ENCODE peak calls at places on chromosomes 6 and 20, in nine cellular contexts. S is brain microvascular endothelial cell; G is pancreas; T is cardiac muscle cell; M is H9; U is heart right ventricle; W is adrenal gland; C is CD8-positive, alpha-beta T cell; H is fibroblast of lung. O is an unnamed sample.

GRCh38 chr6:81075974-81076373 is 676.5 kb downstream of the TENT5A start:
- DNase-seq in S (peak), G (no peak), T (peak), M (peak), U (no peak), W (no peak), C (no peak), H (peak), O (no peak)

GRCh38 chr20:49580818-49581174 is 12.9 kb upstream of the PTGIS start:
- DNase-seq in S (no peak), G (no peak), T (no peak), M (no peak), U (no peak), W (no peak), C (no peak), H (no peak), O (no peak)

GRCh38 chr20:46222521-46223007 is 85.7 kb downstream of the CDH22 start:
- DNase-seq in S (no peak), G (peak), T (peak), M (peak), U (peak), W (no peak), C (no peak), H (no peak), O (no peak)

GRCh38 chr6:112881828-112882227 is 534.7 kb downstream of the RFPL4B start:
- DNase-seq in S (no peak), G (no peak), T (no peak), M (no peak), U (no peak), W (no peak), C (no peak), H (peak), O (no peak)

GRCh38 chr6:11766589-11767450 is 11.8 kb downstream of the ADTRP start:
- DNase-seq in S (peak), G (no peak), T (no peak), M (no peak), U (no peak), W (peak), C (no peak), H (peak), O (peak)

GRCh38 chr6:44311767-44312166 is 1.4 kb downstream of the AARS2 start:
- DNase-seq in S (no peak), G (no peak), T (no peak), M (no peak), U (no peak), W (no peak), C (no peak), H (no peak), O (no peak)

GRCh38 chr6:43052842-43053544 is 658 bp downstream of the CUL7 start:
- DNase-seq in S (peak), G (no peak), T (peak), M (peak), U (peak), W (no peak), C (no peak), H (peak), O (no peak)

GRCh38 chr20:50559149-50559548 is 49.0 kb downstream of the PTPN1 start:
- DNase-seq in S (no peak), G (no peak), T (no peak), M (no peak), U (no peak), W (no peak), C (no peak), H (no peak), O (no peak)

GRCh38 chr20:22453244-22454080 is 130.9 kb downstream of the FOXA2 start:
- DNase-seq in S (no peak), G (no peak), T (peak), M (no peak), U (no peak), W (no peak), C (no peak), H (no peak), O (peak)

GRCh38 chr6:131694832-131695426 is 6.3 kb downstream of the OR2A4 start:
- DNase-seq in S (peak), G (no peak), T (peak), M (peak), U (peak), W (peak), C (no peak), H (peak), O (peak)

GRCh38 chr20:55678126-55678525 is 327.2 kb downstream of the CBLN4 start:
- DNase-seq in S (no peak), G (no peak), T (no peak), M (no peak), U (no peak), W (no peak), C (no peak), H (no peak), O (no peak)

GRCh38 chr20:56885521-56885920 is 256.4 kb downstream of the TFAP2C start:
- DNase-seq in S (no peak), G (no peak), T (no peak), M (no peak), U (no peak), W (no peak), C (no peak), H (no peak), O (no peak)

GRCh38 chr6:35581633-35582032 is 68.9 kb upstream of the TULP1 start:
- DNase-seq in S (no peak), G (no peak), T (no peak), M (no peak), U (no peak), W (no peak), C (no peak), H (peak), O (no peak)

GRCh38 chr6:79369026-79369425 is 134.5 kb upstream of the HMGN3 start:
- DNase-seq in S (no peak), G (no peak), T (no peak), M (no peak), U (no peak), W (no peak), C (no peak), H (no peak), O (no peak)

GRCh38 chr6:108157972-108158441 is 7.8 kb upstream of the NR2E1 start:
- DNase-seq in S (no peak), G (no peak), T (no peak), M (peak), U (no peak), W (no peak), C (no peak), H (no peak), O (no peak)

GRCh38 chr20:14921546-14921945 is 584.1 kb upstream of the FLRT3 start:
- DNase-seq in S (no peak), G (no peak), T (no peak), M (no peak), U (no peak), W (no peak), C (no peak), H (peak), O (peak)

GRCh38 chr20:14924433-14924832 is 587.0 kb upstream of the FLRT3 start:
- DNase-seq in S (no peak), G (no peak), T (no peak), M (no peak), U (no peak), W (no peak), C (no peak), H (no peak), O (no peak)

GRCh38 chr20:14922503-14923267 is 585.3 kb upstream of the FLRT3 start:
- DNase-seq in S (no peak), G (no peak), T (no peak), M (no peak), U (no peak), W (no peak), C (no peak), H (no peak), O (no peak)

GRCh38 chr20:14928083-14928482 is 590.7 kb upstream of the FLRT3 start:
- DNase-seq in S (no peak), G (no peak), T (no peak), M (no peak), U (no peak), W (no peak), C (no peak), H (peak), O (peak)

DNA sequence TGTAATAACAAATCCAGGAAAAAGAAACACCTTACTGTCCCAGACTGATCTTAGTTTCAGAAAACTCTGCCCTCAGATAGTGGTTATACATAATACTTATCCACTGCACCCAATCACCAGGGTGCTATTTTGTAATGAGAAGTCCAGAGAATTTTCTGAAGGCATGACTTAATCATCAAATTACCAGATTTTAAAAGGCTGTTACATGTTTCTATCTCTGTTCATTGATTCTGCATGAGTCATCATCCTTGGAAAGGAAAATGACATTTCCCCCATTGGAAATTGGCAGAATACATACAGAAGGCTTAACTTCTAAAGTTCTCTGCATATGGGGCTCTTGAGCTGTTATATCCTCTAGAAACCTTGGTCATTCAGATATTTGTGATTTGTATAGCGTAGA is 587.9 kb upstream of the FLRT3 start:
- DNase-seq in S (peak), G (no peak), T (no peak), M (no peak), U (no peak), W (no peak), C (no peak), H (peak), O (peak)
- TF ChIP-seq CTCF in S (no peak), G (no peak), T (no peak), M (no peak), U (no peak), W (no peak), C (no peak), H (no peak), O (no peak)

GRCh38 chr6:22322103-22322882 is 25.5 kb upstream of the PRL start:
- DNase-seq in S (no peak), G (no peak), T (peak), M (no peak), U (no peak), W (no peak), C (no peak), H (peak), O (no peak)
- H3K27ac ChIP-seq in S (no peak), G (no peak), T (peak), M (no peak), U (no peak), W (no peak), C (no peak), H (no peak), O (no peak)

GRCh38 chr6:170165085-170165484 is 125.8 kb downstream of the DLL1 start:
- DNase-seq in S (no peak), G (no peak), T (no peak), M (peak), U (peak), W (no peak), C (no peak), H (no peak), O (no peak)
- TF ChIP-seq CTCF in S (no peak), G (no peak), T (peak), M (peak), U (peak), W (no peak), C (no peak), H (no peak), O (no peak)

DNA sequence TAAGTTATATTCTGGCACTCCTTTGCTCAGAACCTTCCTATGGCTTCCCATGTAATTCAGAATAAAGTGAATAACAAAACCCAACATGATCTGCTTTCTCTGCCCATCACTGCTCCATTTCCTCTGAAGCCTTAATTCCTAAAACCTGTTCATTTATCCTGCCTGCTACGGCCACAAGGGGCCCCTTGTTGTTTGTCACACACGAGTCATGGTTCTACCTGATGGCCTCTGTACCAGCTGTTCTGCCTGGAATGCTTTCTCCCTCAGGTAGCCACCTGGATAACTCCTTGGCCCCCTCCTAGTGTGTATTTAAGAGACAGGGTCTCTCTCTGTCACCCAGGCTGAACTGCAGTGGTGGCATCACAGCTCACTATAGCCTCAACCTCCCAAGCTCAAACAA is 26.8 kb downstream of the ERGIC3 start:
- DNase-seq in S (no peak), G (no peak), T (no peak), M (peak), U (no peak), W (no peak), C (no peak), H (no peak), O (no peak)
- H3K27ac ChIP-seq in S (no peak), G (no peak), T (no peak), M (no peak), U (no peak), W (no peak), C (no peak), H (no peak), O (no peak)

GRCh38 chr6:117477988-117478852 is 4.3 kb upstream of the DCBLD1 start:
- DNase-seq in S (no peak), G (no peak), T (peak), M (peak), U (no peak), W (peak), C (peak), H (no peak), O (no peak)
- TF ChIP-seq CTCF in S (peak), G (no peak), T (no peak), M (peak), U (no peak), W (no peak), C (no peak), H (peak), O (peak)

GRCh38 chr6:33770833-33771341 is 18.0 kb downstream of the LEMD2 start:
- DNase-seq in S (no peak), G (peak), T (no peak), M (no peak), U (no peak), W (no peak), C (no peak), H (no peak), O (no peak)

GRCh38 chr6:33771342-33772113 is 17.4 kb downstream of the LEMD2 start:
- DNase-seq in S (peak), G (peak), T (peak), M (peak), U (peak), W (peak), C (peak), H (peak), O (peak)

GRCh38 chr6:33772902-33773472 is 15.9 kb downstream of the LEMD2 start:
- DNase-seq in S (no peak), G (peak), T (no peak), M (no peak), U (no peak), W (no peak), C (no peak), H (no peak), O (no peak)

GRCh38 chr6:33770116-33770832 is 18.7 kb downstream of the LEMD2 start:
- DNase-seq in S (no peak), G (peak), T (no peak), M (no peak), U (no peak), W (no peak), C (no peak), H (no peak), O (no peak)

GRCh38 chr6:33772114-33772830 is 16.7 kb downstream of the LEMD2 start:
- DNase-seq in S (no peak), G (peak), T (no peak), M (no peak), U (no peak), W (no peak), C (no peak), H (no peak), O (no peak)
- H3K27ac ChIP-seq in S (peak), G (no peak), T (no peak), M (no peak), U (peak), W (no peak), C (no peak), H (peak), O (no peak)

GRCh38 chr20:44450279-44450937 is 25.3 kb upstream of the TTPAL start:
- DNase-seq in S (no peak), G (no peak), T (no peak), M (no peak), U (no peak), W (no peak), C (no peak), H (no peak), O (no peak)

GRCh38 chr20:44450938-44451450 is 24.7 kb upstream of the TTPAL start:
- DNase-seq in S (no peak), G (no peak), T (no peak), M (no peak), U (no peak), W (no peak), C (no peak), H (no peak), O (no peak)

GRCh38 chr20:44449864-44450263 is 25.8 kb upstream of the TTPAL start:
- DNase-seq in S (no peak), G (no peak), T (no peak), M (no peak), U (no peak), W (no peak), C (no peak), H (no peak), O (no peak)

GRCh38 chr20:44447827-44448419 is 27.8 kb upstream of the TTPAL start:
- DNase-seq in S (no peak), G (no peak), T (no peak), M (no peak), U (no peak), W (no peak), C (no peak), H (no peak), O (no peak)

DNA sequence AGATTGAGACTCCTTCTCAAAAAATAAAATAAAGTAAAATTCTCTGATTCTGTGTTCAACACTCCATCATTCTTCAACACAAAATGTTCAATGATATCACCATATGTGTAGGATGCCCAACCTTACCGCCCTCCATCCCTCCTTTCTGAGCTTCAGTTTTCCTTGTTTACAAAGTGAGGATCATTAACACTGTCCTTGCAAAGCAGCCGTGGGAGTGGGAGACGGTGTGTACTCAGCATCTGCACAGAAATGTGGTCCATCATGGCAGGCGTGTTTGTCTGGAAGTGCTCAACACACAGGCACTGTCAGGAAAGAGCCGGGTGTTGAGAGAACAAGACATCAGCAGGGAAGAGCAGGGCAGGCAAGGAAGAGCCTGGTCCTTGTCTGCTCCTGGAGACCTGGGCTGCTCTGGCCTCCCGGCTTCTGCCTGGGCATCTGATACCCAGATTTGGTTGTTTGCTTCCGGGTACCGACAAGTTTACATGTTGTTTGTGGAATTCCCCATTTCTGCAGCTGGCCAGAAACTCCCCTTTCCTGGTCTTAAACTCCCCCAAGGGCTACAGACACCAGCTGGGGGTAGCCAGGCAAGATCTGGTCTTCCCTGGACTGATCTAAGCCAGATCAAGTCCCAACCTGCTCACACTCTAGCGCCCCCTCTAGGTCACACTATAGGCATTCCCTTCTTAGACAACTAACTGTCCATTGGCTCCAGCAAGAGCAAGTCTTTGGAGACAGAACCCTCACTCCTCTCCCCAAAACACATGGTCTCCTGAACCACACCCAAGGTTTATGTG is 26.7 kb upstream of the TTPAL start:
- DNase-seq in S (no peak), G (no peak), T (no peak), M (peak), U (no peak), W (no peak), C (no peak), H (no peak), O (no peak)
- TF ChIP-seq CTCF in S (peak), G (no peak), T (peak), M (peak), U (no peak), W (no peak), C (no peak), H (peak), O (peak)

DNA sequence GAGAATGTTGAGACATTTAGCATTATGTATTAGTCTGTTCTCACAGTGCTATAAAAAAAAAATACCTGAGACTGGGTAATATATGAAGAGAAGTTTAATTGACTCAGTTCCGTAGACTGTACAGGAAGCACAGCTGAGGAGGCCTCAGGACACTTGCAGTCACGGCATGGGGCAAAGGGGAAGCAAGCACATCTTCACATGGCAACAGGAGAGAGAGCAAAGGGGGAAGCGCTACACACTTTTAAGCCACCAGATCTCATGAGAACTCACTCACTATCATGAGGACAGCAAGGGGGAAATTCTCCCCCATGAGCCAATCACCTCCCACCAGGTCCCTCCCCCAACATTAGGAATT is 26.8 kb upstream of the TFAP2A start:
- DNase-seq in S (no peak), G (no peak), T (no peak), M (no peak), U (no peak), W (no peak), C (no peak), H (no peak), O (no peak)
- H3K27ac ChIP-seq in S (peak), G (no peak), T (no peak), M (no peak), U (no peak), W (no peak), C (no peak), H (no peak), O (peak)